ENCODE peak calls at places on chromosomes 2 and 18, in eight cellular contexts. One of them, this sample, is unnamed.

GRCh38 chr2:1233280-1233679 is 180.0 kb upstream of the TPO start:
- DNase-seq in natural killer cell: no peak
- DNase-seq in cardiac fibroblast: no peak
- DNase-seq in fibroblast of lung: no peak
- DNase-seq in GM12864: no peak
- DNase-seq in fibroblast of villous mesenchyme: no peak
- DNase-seq in epithelial cell of esophagus: no peak
- DNase-seq in RWPE1: no peak
- DNase-seq in this sample: no peak

GRCh38 chr2:86302320-86302719 is 35.1 kb downstream of the REEP1 start:
- DNase-seq in natural killer cell: no peak
- DNase-seq in cardiac fibroblast: peak
- DNase-seq in fibroblast of lung: no peak
- DNase-seq in GM12864: no peak
- DNase-seq in fibroblast of villous mesenchyme: no peak
- DNase-seq in epithelial cell of esophagus: no peak
- DNase-seq in RWPE1: no peak
- DNase-seq in this sample: no peak

GRCh38 chr2:105373895-105374401 is 24.9 kb downstream of the FHL2 start:
- DNase-seq in natural killer cell: no peak
- DNase-seq in cardiac fibroblast: peak
- DNase-seq in fibroblast of lung: no peak
- DNase-seq in GM12864: peak
- DNase-seq in fibroblast of villous mesenchyme: no peak
- DNase-seq in epithelial cell of esophagus: peak
- DNase-seq in RWPE1: no peak
- DNase-seq in this sample: no peak

GRCh38 chr2:113827426-113827825 is 62.5 kb upstream of the ACTR3 start:
- DNase-seq in natural killer cell: no peak
- DNase-seq in cardiac fibroblast: no peak
- DNase-seq in fibroblast of lung: no peak
- DNase-seq in GM12864: no peak
- DNase-seq in fibroblast of villous mesenchyme: no peak
- DNase-seq in epithelial cell of esophagus: peak
- DNase-seq in RWPE1: no peak
- DNase-seq in this sample: no peak

GRCh38 chr2:172256886-172257285 is 154.2 kb upstream of the DLX2 start:
- DNase-seq in natural killer cell: no peak
- DNase-seq in cardiac fibroblast: no peak
- DNase-seq in fibroblast of lung: no peak
- DNase-seq in GM12864: no peak
- DNase-seq in fibroblast of villous mesenchyme: no peak
- DNase-seq in epithelial cell of esophagus: no peak
- DNase-seq in RWPE1: no peak
- DNase-seq in this sample: no peak

GRCh38 chr2:100957971-100958653 is 44.0 kb upstream of the RPL31 start:
- DNase-seq in natural killer cell: no peak
- DNase-seq in cardiac fibroblast: peak
- DNase-seq in fibroblast of lung: peak
- DNase-seq in GM12864: no peak
- DNase-seq in fibroblast of villous mesenchyme: peak
- DNase-seq in epithelial cell of esophagus: peak
- DNase-seq in RWPE1: no peak
- DNase-seq in this sample: no peak

GRCh38 chr2:134207589-134208209 is 46.2 kb upstream of the MGAT5 start:
- DNase-seq in natural killer cell: peak
- DNase-seq in cardiac fibroblast: peak
- DNase-seq in fibroblast of lung: peak
- DNase-seq in GM12864: no peak
- DNase-seq in fibroblast of villous mesenchyme: peak
- DNase-seq in epithelial cell of esophagus: peak
- DNase-seq in RWPE1: peak
- DNase-seq in this sample: no peak

GRCh38 chr18:67661555-67661954 is 145.0 kb upstream of the DSEL start:
- DNase-seq in natural killer cell: no peak
- DNase-seq in cardiac fibroblast: no peak
- DNase-seq in fibroblast of lung: no peak
- DNase-seq in GM12864: no peak
- DNase-seq in fibroblast of villous mesenchyme: no peak
- DNase-seq in epithelial cell of esophagus: peak
- DNase-seq in RWPE1: no peak
- DNase-seq in this sample: no peak

GRCh38 chr2:63581266-63581961 is 6.9 kb downstream of the WDPCP start:
- DNase-seq in natural killer cell: no peak
- DNase-seq in cardiac fibroblast: peak
- DNase-seq in fibroblast of lung: peak
- DNase-seq in GM12864: no peak
- DNase-seq in fibroblast of villous mesenchyme: peak
- DNase-seq in epithelial cell of esophagus: peak
- DNase-seq in RWPE1: no peak
- DNase-seq in this sample: no peak

GRCh38 chr2:7029291-7030059 is 112.3 kb downstream of the RNF144A start:
- DNase-seq in natural killer cell: no peak
- DNase-seq in cardiac fibroblast: no peak
- DNase-seq in fibroblast of lung: no peak
- DNase-seq in GM12864: no peak
- DNase-seq in fibroblast of villous mesenchyme: no peak
- DNase-seq in epithelial cell of esophagus: no peak
- DNase-seq in RWPE1: no peak
- DNase-seq in this sample: no peak

GRCh38 chr18:12043811-12044210 is 49.8 kb upstream of the ANKRD62 start:
- DNase-seq in natural killer cell: no peak
- DNase-seq in cardiac fibroblast: no peak
- DNase-seq in fibroblast of lung: no peak
- DNase-seq in GM12864: no peak
- DNase-seq in fibroblast of villous mesenchyme: no peak
- DNase-seq in epithelial cell of esophagus: no peak
- DNase-seq in RWPE1: no peak
- DNase-seq in this sample: no peak
- TF ChIP-seq CTCF in natural killer cell: no peak
- TF ChIP-seq CTCF in cardiac fibroblast: no peak
- TF ChIP-seq CTCF in fibroblast of lung: no peak
- TF ChIP-seq CTCF in GM12864: no peak
- TF ChIP-seq CTCF in fibroblast of villous mesenchyme: no peak
- TF ChIP-seq CTCF in epithelial cell of esophagus: no peak
- TF ChIP-seq CTCF in RWPE1: no peak
- TF ChIP-seq CTCF in this sample: no peak

DNA sequence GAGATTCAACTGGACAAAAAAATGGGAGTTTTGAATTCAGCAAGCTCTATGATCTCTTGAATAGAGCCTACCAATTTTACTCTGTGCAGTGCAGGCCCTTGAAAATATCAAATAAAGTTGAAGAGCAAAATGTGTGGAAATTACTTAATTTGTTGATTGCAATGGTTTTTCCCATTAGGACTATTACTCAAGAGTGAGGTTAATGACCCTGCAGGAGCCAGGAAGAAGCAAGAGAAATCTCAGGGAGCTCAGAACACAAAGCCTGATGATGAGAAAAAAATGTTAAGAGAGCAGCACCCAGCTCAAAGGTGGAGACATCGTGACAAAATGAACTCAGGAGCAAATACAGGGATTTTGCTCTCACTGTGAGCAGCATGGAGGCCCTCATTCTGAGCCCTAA is 337.6 kb upstream of the TRIB2 start:
- DNase-seq in natural killer cell: no peak
- DNase-seq in cardiac fibroblast: no peak
- DNase-seq in fibroblast of lung: no peak
- DNase-seq in GM12864: no peak
- DNase-seq in fibroblast of villous mesenchyme: peak
- DNase-seq in epithelial cell of esophagus: no peak
- DNase-seq in RWPE1: no peak
- DNase-seq in this sample: no peak
- TF ChIP-seq CTCF in natural killer cell: no peak
- TF ChIP-seq CTCF in cardiac fibroblast: no peak
- TF ChIP-seq CTCF in fibroblast of lung: no peak
- TF ChIP-seq CTCF in GM12864: no peak
- TF ChIP-seq CTCF in fibroblast of villous mesenchyme: no peak
- TF ChIP-seq CTCF in epithelial cell of esophagus: no peak
- TF ChIP-seq CTCF in RWPE1: no peak
- TF ChIP-seq CTCF in this sample: no peak

DNA sequence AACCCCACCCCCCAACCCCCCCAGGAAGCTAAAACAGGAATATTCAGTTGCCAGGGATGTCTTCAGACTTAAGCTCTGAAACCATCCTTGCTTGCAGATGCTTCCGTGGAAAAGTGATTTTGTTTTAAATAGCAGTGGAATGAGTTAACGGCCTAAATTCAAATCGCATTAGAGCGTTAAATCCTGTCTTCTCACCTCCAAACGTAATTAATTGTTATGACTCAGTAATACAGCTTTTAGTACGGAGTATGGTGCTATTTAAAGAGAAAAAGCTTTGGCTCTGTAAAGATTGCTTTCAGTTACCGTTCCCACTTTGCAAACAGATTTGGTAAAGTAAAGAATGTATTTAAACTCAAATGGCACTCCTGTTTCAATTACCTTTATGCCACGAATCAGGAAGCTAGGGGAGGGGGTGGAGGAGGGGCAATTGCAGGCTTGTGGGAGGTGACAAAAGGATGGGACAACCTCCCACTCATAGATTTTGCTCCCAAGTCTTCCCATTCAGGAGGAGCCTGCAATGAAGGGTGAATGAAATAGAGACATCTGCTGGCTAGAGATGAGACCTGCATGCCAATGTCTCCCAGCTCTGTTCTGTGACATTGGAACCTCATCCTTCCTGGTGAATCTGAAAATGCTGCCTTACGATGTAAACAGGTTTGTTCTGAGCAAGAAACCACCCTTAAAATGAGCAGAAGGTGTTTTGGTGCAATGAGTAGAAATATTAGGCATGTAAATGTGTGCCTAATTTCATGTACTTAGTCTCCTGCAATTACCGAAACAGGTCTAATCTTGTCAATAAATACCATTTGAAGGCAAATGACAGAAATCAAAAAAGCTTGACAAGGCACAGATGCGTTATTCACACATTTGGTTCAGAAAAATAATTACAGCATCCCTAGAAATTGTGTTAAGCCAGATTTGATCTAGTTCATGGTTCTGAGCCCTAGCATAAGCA is 2.6 kb upstream of the PID1 start:
- DNase-seq in natural killer cell: no peak
- DNase-seq in cardiac fibroblast: peak
- DNase-seq in fibroblast of lung: peak
- DNase-seq in GM12864: no peak
- DNase-seq in fibroblast of villous mesenchyme: peak
- DNase-seq in epithelial cell of esophagus: peak
- DNase-seq in RWPE1: peak
- DNase-seq in this sample: no peak
- TF ChIP-seq CTCF in natural killer cell: no peak
- TF ChIP-seq CTCF in cardiac fibroblast: peak
- TF ChIP-seq CTCF in fibroblast of lung: peak
- TF ChIP-seq CTCF in GM12864: peak
- TF ChIP-seq CTCF in fibroblast of villous mesenchyme: peak
- TF ChIP-seq CTCF in epithelial cell of esophagus: peak
- TF ChIP-seq CTCF in RWPE1: peak
- TF ChIP-seq CTCF in this sample: peak

GRCh38 chr18:46319793-46320192 is 215.6 kb downstream of the HAUS1 start:
- DNase-seq in natural killer cell: no peak
- DNase-seq in cardiac fibroblast: peak
- DNase-seq in fibroblast of lung: peak
- DNase-seq in GM12864: no peak
- DNase-seq in fibroblast of villous mesenchyme: no peak
- DNase-seq in epithelial cell of esophagus: peak
- DNase-seq in RWPE1: no peak
- DNase-seq in this sample: no peak

GRCh38 chr18:46318356-46318755 is 214.2 kb downstream of the HAUS1 start:
- DNase-seq in natural killer cell: no peak
- DNase-seq in cardiac fibroblast: no peak
- DNase-seq in fibroblast of lung: no peak
- DNase-seq in GM12864: no peak
- DNase-seq in fibroblast of villous mesenchyme: no peak
- DNase-seq in epithelial cell of esophagus: no peak
- DNase-seq in RWPE1: no peak
- DNase-seq in this sample: no peak

GRCh38 chr18:46321954-46322353 is 217.8 kb downstream of the HAUS1 start:
- DNase-seq in natural killer cell: no peak
- DNase-seq in cardiac fibroblast: no peak
- DNase-seq in fibroblast of lung: peak
- DNase-seq in GM12864: no peak
- DNase-seq in fibroblast of villous mesenchyme: no peak
- DNase-seq in epithelial cell of esophagus: peak
- DNase-seq in RWPE1: peak
- DNase-seq in this sample: no peak

GRCh38 chr18:46320928-46321855 is 217.0 kb downstream of the HAUS1 start:
- DNase-seq in natural killer cell: no peak
- DNase-seq in cardiac fibroblast: peak
- DNase-seq in fibroblast of lung: peak
- DNase-seq in GM12864: no peak
- DNase-seq in fibroblast of villous mesenchyme: peak
- DNase-seq in epithelial cell of esophagus: peak
- DNase-seq in RWPE1: peak
- DNase-seq in this sample: no peak

GRCh38 chr18:46320297-46320696 is 216.1 kb downstream of the HAUS1 start:
- DNase-seq in natural killer cell: no peak
- DNase-seq in cardiac fibroblast: no peak
- DNase-seq in fibroblast of lung: no peak
- DNase-seq in GM12864: no peak
- DNase-seq in fibroblast of villous mesenchyme: no peak
- DNase-seq in epithelial cell of esophagus: no peak
- DNase-seq in RWPE1: no peak
- DNase-seq in this sample: no peak
- TF ChIP-seq CTCF in natural killer cell: no peak
- TF ChIP-seq CTCF in cardiac fibroblast: peak
- TF ChIP-seq CTCF in fibroblast of lung: no peak
- TF ChIP-seq CTCF in GM12864: peak
- TF ChIP-seq CTCF in fibroblast of villous mesenchyme: no peak
- TF ChIP-seq CTCF in epithelial cell of esophagus: no peak
- TF ChIP-seq CTCF in RWPE1: no peak
- TF ChIP-seq CTCF in this sample: no peak

GRCh38 chr18:63951302-63951705 is 2.2 kb downstream of the HMSD start:
- DNase-seq in natural killer cell: no peak
- DNase-seq in cardiac fibroblast: peak
- DNase-seq in fibroblast of lung: peak
- DNase-seq in GM12864: no peak
- DNase-seq in fibroblast of villous mesenchyme: no peak
- DNase-seq in epithelial cell of esophagus: peak
- DNase-seq in RWPE1: no peak
- DNase-seq in this sample: no peak
- TF ChIP-seq CTCF in natural killer cell: no peak
- TF ChIP-seq CTCF in cardiac fibroblast: peak
- TF ChIP-seq CTCF in fibroblast of lung: peak
- TF ChIP-seq CTCF in GM12864: peak
- TF ChIP-seq CTCF in fibroblast of villous mesenchyme: peak
- TF ChIP-seq CTCF in epithelial cell of esophagus: peak
- TF ChIP-seq CTCF in RWPE1: no peak
- TF ChIP-seq CTCF in this sample: no peak

GRCh38 chr2:237451582-237452469 is 35.2 kb upstream of the MLPH start:
- DNase-seq in natural killer cell: no peak
- DNase-seq in cardiac fibroblast: peak
- DNase-seq in fibroblast of lung: no peak
- DNase-seq in GM12864: no peak
- DNase-seq in fibroblast of villous mesenchyme: peak
- DNase-seq in epithelial cell of esophagus: no peak
- DNase-seq in RWPE1: no peak
- DNase-seq in this sample: no peak
- TF ChIP-seq CTCF in natural killer cell: no peak
- TF ChIP-seq CTCF in cardiac fibroblast: peak
- TF ChIP-seq CTCF in fibroblast of lung: peak
- TF ChIP-seq CTCF in GM12864: no peak
- TF ChIP-seq CTCF in fibroblast of villous mesenchyme: peak
- TF ChIP-seq CTCF in epithelial cell of esophagus: no peak
- TF ChIP-seq CTCF in RWPE1: no peak
- TF ChIP-seq CTCF in this sample: no peak